ENCODE peak calls at places on chromosome 1, in four cellular contexts. One of them, this sample, is unnamed.

GRCh38 chr1:31855038-31855845 is 39.4 kb upstream of the SPOCD1 start:
- DNase-seq in GM12878: no peak
- DNase-seq in HepG2: peak
- DNase-seq in H1: no peak
- DNase-seq in this sample: no peak

GRCh38 chr1:16905856-16906702 is 10.3 kb downstream of the RNU1-2 start:
- DNase-seq in HepG2: no peak
- DNase-seq in H1: no peak
- DNase-seq in GM12878: no peak
- DNase-seq in this sample: no peak

GRCh38 chr1:228318823-228319241 is 87.8 kb downstream of the TRIM11 start:
- DNase-seq in HepG2: no peak
- DNase-seq in GM12878: no peak
- DNase-seq in H1: no peak
- DNase-seq in this sample: no peak

GRCh38 chr1:235054466-235054865 is 74.2 kb downstream of the TOMM20 start:
- DNase-seq in H1: no peak
- DNase-seq in GM12878: no peak
- DNase-seq in HepG2: no peak
- DNase-seq in this sample: no peak

GRCh38 chr1:164071288-164071687 is 487.7 kb upstream of the PBX1 start:
- DNase-seq in H1: no peak
- DNase-seq in HepG2: no peak
- DNase-seq in GM12878: no peak
- DNase-seq in this sample: no peak

GRCh38 chr1:25425098-25426085 is 4.8 kb upstream of the RHCE start:
- DNase-seq in HepG2: peak
- DNase-seq in H1: no peak
- DNase-seq in GM12878: no peak
- DNase-seq in this sample: no peak

GRCh38 chr1:31470794-31471315 is 57.8 kb downstream of the SERINC2 start:
- DNase-seq in HepG2: no peak
- DNase-seq in H1: no peak
- DNase-seq in GM12878: no peak
- DNase-seq in this sample: no peak

GRCh38 chr1:19737413-19737812 is 62.3 kb downstream of the TMCO4 start:
- DNase-seq in HepG2: no peak
- DNase-seq in GM12878: no peak
- DNase-seq in H1: no peak
- DNase-seq in this sample: no peak

GRCh38 chr1:21931171-21932093 is 5.7 kb downstream of the HSPG2 start:
- DNase-seq in GM12878: no peak
- DNase-seq in HepG2: peak
- DNase-seq in H1: no peak
- DNase-seq in this sample: peak
- TF ChIP-seq GABPA in GM12878: no peak
- TF ChIP-seq GABPA in HepG2: no peak
- TF ChIP-seq GABPA in H1: no peak
- TF ChIP-seq GABPA in this sample: no peak

GRCh38 chr1:174021611-174022079 is 512 bp downstream of the RC3H1 start:
- DNase-seq in HepG2: peak
- DNase-seq in GM12878: no peak
- DNase-seq in H1: peak
- DNase-seq in this sample: peak
- TF ChIP-seq KDM1A in HepG2: no peak
- TF ChIP-seq KDM1A in GM12878: no peak
- TF ChIP-seq KDM1A in H1: no peak
- TF ChIP-seq KDM1A in this sample: peak

DNA sequence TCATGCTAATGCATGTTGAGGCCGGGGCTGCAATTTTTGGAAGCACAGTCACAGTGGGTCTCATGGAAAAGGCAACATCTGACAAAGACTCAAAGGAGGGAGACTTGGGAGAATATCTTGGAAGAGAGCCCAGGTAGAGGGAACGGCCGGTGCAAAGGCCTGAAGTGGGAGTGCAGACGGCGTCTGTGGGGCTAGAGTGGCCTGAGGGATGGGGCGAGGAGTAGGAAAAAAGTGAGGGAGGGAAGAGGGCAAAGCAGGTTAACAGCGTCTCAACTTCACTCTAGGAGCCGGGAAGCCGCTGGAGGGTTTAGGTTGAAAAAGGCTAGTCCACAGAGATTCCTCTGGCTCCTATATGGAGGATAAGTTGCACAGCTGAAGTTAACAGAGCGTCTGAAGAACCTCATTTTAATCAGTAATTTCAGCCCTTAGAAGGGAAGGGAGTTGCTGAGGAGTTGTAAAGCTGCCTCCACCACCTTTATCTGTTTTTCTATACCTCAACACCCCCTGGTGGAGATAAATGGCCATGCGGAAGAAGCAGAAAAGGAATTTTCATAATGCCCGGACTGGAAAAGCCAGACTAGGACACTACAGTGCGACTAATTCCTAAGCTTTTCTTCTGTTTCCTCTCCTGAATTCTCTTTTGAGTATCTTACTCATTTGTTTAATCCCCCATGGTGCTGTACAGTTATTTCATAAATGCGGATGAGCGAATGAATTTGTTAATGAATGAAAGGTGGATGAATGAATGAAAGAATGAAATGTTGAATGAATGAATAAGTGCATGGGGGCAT is 78.7 kb upstream of the ZNF281 start:
- DNase-seq in HepG2: peak
- DNase-seq in H1: peak
- DNase-seq in GM12878: peak
- DNase-seq in this sample: peak
- TF ChIP-seq GABPA in HepG2: no peak
- TF ChIP-seq GABPA in H1: no peak
- TF ChIP-seq GABPA in GM12878: no peak
- TF ChIP-seq GABPA in this sample: no peak

GRCh38 chr1:230291731-230292620 is 134.2 kb downstream of the PGBD5 start:
- DNase-seq in H1: no peak
- DNase-seq in GM12878: no peak
- DNase-seq in HepG2: no peak
- DNase-seq in this sample: no peak
- TF ChIP-seq KDM1A in H1: no peak
- TF ChIP-seq KDM1A in GM12878: no peak
- TF ChIP-seq KDM1A in HepG2: no peak
- TF ChIP-seq KDM1A in this sample: no peak

GRCh38 chr1:208137144-208137682 is 107.0 kb downstream of the PLXNA2 start:
- DNase-seq in HepG2: no peak
- DNase-seq in GM12878: no peak
- DNase-seq in H1: no peak
- DNase-seq in this sample: no peak
- TF ChIP-seq GABPA in HepG2: no peak
- TF ChIP-seq GABPA in GM12878: no peak
- TF ChIP-seq GABPA in H1: no peak
- TF ChIP-seq GABPA in this sample: no peak